ENCODE peak calls at places on chromosome 2, in six cellular contexts. F is uterus, O is endothelial cell, V is nephron progenitor cell, D is neural progenitor cell, M is GM12864. Q is an unnamed sample.

GRCh38 chr2:113284481-113284880 is 5.8 kb upstream of the PAX8 start:
- DNase-seq in F (no peak), O (no peak), V (no peak), D (no peak), M (no peak), Q (no peak)

GRCh38 chr2:159933727-159934049 is 128.7 kb downstream of the PLA2R1 start:
- DNase-seq in F (no peak), O (no peak), V (no peak), D (no peak), M (peak), Q (no peak)

GRCh38 chr2:160210599-160211138 is 10.6 kb upstream of the ITGB6 start:
- DNase-seq in F (peak), O (peak), V (peak), D (peak), M (peak), Q (peak)

GRCh38 chr2:173027181-173028128 is 48.2 kb upstream of the MAP3K20 start:
- DNase-seq in F (peak), O (peak), V (peak), D (peak), M (peak), Q (peak)

GRCh38 chr2:42742740-42743666 is 20.9 kb downstream of the OXER1 start:
- DNase-seq in F (no peak), O (no peak), V (no peak), D (no peak), M (no peak), Q (no peak)

GRCh38 chr2:100606740-100607343 is 44.0 kb downstream of the PDCL3 start:
- DNase-seq in F (no peak), O (peak), V (peak), D (peak), M (peak), Q (peak)

GRCh38 chr2:203869610-203870042 is 2.1 kb downstream of the CTLA4 start:
- DNase-seq in F (no peak), O (no peak), V (no peak), D (no peak), M (no peak), Q (no peak)

GRCh38 chr2:25041307-25041927 is 459 bp upstream of the EFR3B start:
- DNase-seq in F (peak), O (peak), V (peak), D (peak), M (no peak), Q (peak)

GRCh38 chr2:20188851-20189250 is 36.1 kb downstream of the SDC1 start:
- DNase-seq in F (no peak), O (no peak), V (peak), D (peak), M (no peak), Q (no peak)

GRCh38 chr2:196143641-196144236 is 27.6 kb downstream of the STK17B start:
- DNase-seq in F (no peak), O (no peak), V (no peak), D (no peak), M (no peak), Q (no peak)

GRCh38 chr2:229563388-229563787 is 151.0 kb downstream of the DNER start:
- DNase-seq in F (no peak), O (no peak), V (no peak), D (no peak), M (no peak), Q (no peak)

GRCh38 chr2:159713691-159714585 is 1.6 kb downstream of the MARCHF7 start:
- DNase-seq in F (no peak), O (no peak), V (no peak), D (no peak), M (no peak), Q (peak)

GRCh38 chr2:182134201-182134600 is 148.5 kb downstream of the PPP1R1C start:
- DNase-seq in F (no peak), O (no peak), V (no peak), D (no peak), M (no peak), Q (no peak)

GRCh38 chr2:182129188-182129707 is 143.6 kb downstream of the PPP1R1C start:
- DNase-seq in F (no peak), O (no peak), V (no peak), D (no peak), M (no peak), Q (no peak)

GRCh38 chr2:182133195-182133891 is 147.7 kb downstream of the PPP1R1C start:
- DNase-seq in F (no peak), O (no peak), V (no peak), D (no peak), M (no peak), Q (no peak)

GRCh38 chr2:182132605-182133004 is 147.0 kb downstream of the PPP1R1C start:
- DNase-seq in F (no peak), O (no peak), V (no peak), D (no peak), M (no peak), Q (no peak)
- TF ChIP-seq CTCF in F (no peak), O (no peak), V (no peak), D (peak), M (no peak), Q (no peak)

GRCh38 chr2:145006957-145007672 is 487.2 kb upstream of the ZEB2 start:
- DNase-seq in F (peak), O (no peak), V (no peak), D (no peak), M (no peak), Q (no peak)
- TF ChIP-seq CTCF in F (no peak), O (no peak), V (no peak), D (no peak), M (no peak), Q (no peak)

DNA sequence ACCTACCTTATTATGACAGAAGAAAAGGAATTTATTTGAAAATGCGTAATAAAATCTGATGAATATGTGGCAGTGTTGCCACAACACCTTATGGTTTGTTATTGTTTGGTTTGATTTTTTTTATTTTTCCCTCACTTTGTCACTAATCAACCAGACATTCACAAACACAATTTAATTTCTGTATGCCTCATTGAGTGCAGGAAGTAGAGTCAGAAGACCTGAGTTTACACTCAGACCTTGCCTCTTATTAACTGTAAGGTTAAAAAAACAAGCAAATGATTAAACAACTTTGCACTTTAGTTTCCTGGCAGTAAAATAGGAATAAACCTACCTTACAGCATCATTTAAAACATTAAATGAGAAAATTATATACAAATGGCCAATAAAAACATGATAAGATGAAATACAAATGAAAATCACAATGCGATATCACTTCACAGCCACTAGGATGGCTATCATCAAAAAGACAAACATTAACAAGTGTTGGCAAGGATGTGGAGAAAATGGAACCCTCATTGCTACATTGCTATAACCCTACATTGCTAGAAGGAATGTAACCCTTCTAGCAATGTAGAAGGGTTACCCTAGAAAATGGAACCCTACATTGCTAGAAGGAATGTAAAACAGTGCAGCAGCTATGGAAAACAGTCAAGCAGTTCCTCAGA is 3.3 kb downstream of the SESTD1 start:
- DNase-seq in F (no peak), O (no peak), V (no peak), D (no peak), M (no peak), Q (no peak)
- TF ChIP-seq CTCF in F (no peak), O (peak), V (no peak), D (no peak), M (no peak), Q (no peak)

DNA sequence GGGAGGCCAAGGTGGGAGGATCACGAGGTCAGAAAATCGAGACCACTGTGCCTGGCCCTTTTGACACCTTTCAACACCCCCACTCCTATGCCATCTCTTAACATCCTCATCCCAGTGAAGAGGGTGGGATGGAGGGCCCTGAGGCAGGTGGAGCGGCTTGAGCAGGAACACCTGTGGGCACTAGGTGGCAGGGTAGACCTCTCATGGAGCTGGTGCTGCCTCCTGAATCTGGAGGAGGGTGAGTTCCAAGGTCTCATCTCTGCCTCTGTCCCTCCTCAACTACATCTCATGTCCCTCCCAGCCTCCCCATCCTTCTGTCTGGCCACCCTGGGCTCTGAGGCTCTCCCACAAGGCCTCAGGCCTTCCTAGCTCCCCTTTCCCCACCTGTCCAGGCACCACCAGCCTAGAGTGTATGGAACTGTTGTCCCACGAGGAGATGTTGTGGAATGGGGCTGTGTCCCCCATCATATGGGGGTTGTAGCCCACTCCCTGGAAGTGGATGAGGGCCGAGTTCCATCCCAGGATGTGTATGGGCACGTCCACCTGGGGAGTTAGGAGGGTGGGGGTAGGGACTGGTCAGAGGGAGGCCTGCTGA is 17.0 kb upstream of the CRYBA2 start:
- DNase-seq in F (no peak), O (no peak), V (no peak), D (peak), M (no peak), Q (no peak)
- TF ChIP-seq CTCF in F (no peak), O (no peak), V (peak), D (peak), M (peak), Q (peak)

DNA sequence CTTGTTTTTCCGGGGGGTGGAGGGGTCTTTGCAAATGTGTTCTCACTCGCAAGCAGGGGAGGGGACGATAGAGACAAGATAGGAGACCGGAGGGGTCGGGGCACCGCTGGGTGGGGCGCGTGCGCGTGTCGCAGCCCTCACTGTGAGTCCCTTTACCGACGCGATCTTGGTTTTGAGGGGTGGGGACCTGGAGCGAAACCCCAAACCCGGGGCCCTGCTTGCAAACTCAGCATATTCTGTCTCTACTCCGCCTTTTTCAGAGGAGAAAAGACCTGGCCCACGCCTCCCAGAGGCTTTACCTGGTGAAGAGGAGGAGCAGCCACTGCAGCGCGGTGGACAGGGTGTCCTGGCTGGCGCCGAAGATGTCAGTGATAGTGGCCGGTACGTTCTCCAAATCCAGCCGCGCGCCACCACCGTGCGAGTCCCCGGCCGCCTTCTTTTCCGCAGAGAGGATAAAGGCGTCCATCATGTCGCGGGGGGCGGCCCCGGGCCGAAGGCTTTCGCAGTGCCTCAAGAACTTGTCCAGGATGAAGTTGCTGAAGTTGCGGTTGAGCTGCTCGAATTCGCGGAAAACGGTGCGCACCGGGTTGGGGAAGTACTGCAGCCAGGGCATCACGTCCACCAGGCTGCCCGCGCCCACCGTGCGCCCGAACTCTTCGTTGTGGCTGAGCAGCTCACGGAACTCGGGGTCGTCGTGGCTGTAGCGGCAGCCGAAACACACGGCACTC is 1.7 kb downstream of the CYP1B1 start:
- DNase-seq in F (peak), O (no peak), V (peak), D (peak), M (no peak), Q (peak)
- TF ChIP-seq CTCF in F (no peak), O (no peak), V (no peak), D (no peak), M (no peak), Q (no peak)

GRCh38 chr2:22124003-22124402 is 1000.2 kb downstream of the TDRD15 start:
- DNase-seq in F (no peak), O (no peak), V (no peak), D (no peak), M (no peak), Q (no peak)
- TF ChIP-seq CTCF in F (no peak), O (peak), V (no peak), D (peak), M (no peak), Q (peak)

DNA sequence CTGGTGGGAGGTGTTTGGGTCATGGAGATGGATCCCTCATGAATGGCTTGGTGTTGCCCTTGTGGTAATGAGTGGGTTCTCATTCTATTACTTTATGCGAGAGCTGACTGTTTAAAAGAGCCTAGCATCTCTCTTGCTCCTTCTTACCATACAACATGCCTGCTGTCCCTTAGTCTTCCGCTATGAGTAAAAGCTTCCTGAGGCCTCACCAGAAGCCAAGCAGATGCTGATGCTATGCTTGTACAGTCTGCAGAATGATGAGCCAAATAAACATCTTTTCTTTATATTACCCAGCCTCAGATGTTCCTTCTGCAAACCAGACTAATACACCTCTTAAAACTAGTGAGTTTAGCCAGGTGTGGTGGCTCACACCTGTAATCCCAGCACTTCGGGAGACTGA is 23.1 kb downstream of the EVA1A start:
- DNase-seq in F (no peak), O (no peak), V (no peak), D (no peak), M (no peak), Q (no peak)
- TF ChIP-seq CTCF in F (no peak), O (no peak), V (no peak), D (no peak), M (no peak), Q (no peak)

DNA sequence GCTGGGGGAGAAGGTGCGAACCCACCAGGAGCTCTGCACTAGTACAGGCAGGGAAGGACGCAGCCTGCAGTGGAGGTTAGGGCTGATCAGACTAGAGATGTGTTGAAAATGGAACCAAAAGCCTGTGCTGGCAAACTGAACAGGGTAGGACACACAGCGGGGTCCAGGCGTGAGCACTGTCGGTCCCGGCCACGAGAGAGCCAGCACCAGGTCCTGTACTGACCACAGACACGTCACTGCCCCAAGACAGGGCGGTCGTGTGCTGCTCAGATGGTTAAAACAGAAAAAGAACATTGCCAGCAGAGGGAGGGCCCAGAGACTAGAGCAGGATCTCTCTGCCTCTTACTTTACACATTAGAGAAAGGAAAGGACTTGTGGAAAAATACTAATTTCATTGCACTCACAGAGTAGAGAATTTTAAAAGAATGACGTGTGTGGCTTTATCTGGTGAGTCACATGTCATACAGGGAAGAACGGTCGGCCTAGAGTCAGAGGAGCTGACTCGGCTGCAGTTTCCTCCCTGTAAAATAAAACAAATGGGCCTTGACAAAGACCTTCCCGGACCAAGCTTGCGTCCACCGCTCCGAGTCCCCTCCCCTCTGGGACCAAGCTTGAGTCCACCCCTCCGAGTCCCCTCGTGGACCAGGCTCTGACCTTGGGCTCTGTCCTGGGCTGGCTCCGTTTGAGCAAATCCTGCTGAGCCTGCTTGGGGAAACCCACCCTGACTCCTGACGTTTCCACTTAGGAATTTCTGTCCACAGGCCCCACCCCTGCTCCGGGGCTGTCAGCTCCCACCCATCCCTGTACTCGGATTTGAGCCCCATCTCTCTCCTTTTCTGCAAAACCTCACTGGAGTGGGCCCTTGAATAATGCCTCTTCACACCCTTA is 16.7 kb upstream of the ADI1 start:
- DNase-seq in F (peak), O (no peak), V (peak), D (no peak), M (no peak), Q (peak)
- TF ChIP-seq CTCF in F (peak), O (no peak), V (no peak), D (no peak), M (no peak), Q (no peak)

GRCh38 chr2:90207454-90208058 is 1516.1 kb downstream of the RPIA start:
- DNase-seq in F (no peak), O (no peak), V (no peak), D (no peak), M (no peak), Q (peak)
- TF ChIP-seq CTCF in F (no peak), O (no peak), V (no peak), D (peak), M (peak), Q (peak)

GRCh38 chr2:219434468-219434717 is 250 bp upstream of the SPEG start:
- DNase-seq in F (peak), O (no peak), V (no peak), D (no peak), M (no peak), Q (no peak)

GRCh38 chr2:219428469-219428868 is 6.2 kb upstream of the SPEG start:
- DNase-seq in F (no peak), O (no peak), V (no peak), D (no peak), M (no peak), Q (no peak)

GRCh38 chr2:219429958-219430586 is 4.6 kb upstream of the SPEG start:
- DNase-seq in F (no peak), O (no peak), V (no peak), D (no peak), M (no peak), Q (no peak)

GRCh38 chr2:219433666-219434467 is 776 bp upstream of the SPEG start:
- DNase-seq in F (no peak), O (peak), V (no peak), D (peak), M (no peak), Q (no peak)

GRCh38 chr2:219430633-219431615 is 3.7 kb upstream of the SPEG start:
- DNase-seq in F (no peak), O (no peak), V (no peak), D (peak), M (no peak), Q (no peak)
- TF ChIP-seq CTCF in F (peak), O (no peak), V (no peak), D (peak), M (no peak), Q (peak)